ENCODE peak calls at places on chromosomes 13 and 19, in seven cellular contexts. M, P, A, K, B, U and N are unnamed samples.

GRCh38 chr13:51823351-51823750 is 19.4 kb upstream of the DHRS12 start:
- DNase-seq in M (no peak), P (no peak), A (no peak), K (no peak), B (no peak), U (no peak), N (no peak)

GRCh38 chr13:51412431-51412830 is 40.4 kb downstream of the INTS6 start:
- DNase-seq in M (no peak), P (no peak), A (no peak), K (no peak), B (no peak), U (no peak), N (no peak)

GRCh38 chr13:22175815-22176214 is 504.9 kb downstream of the FGF9 start:
- DNase-seq in M (no peak), P (peak; percentile 15), A (no peak), K (no peak), B (no peak), U (no peak), N (no peak)

GRCh38 chr13:90272356-90272755 is 1075.1 kb upstream of the MIR17HG start:
- DNase-seq in M (no peak), P (no peak), A (no peak), K (no peak), B (no peak), U (no peak), N (no peak)

GRCh38 chr13:103188688-103189326 is 122.6 kb upstream of the SLC10A2 start:
- DNase-seq in M (no peak), P (peak; percentile 21), A (no peak), K (no peak), B (no peak), U (no peak), N (peak; percentile 28)

GRCh38 chr19:50820549-50821247 is 2.9 kb downstream of the KLK1 start:
- DNase-seq in M (no peak), P (no peak), A (no peak), K (no peak), B (peak; percentile 67), U (no peak), N (no peak)

GRCh38 chr19:38544569-38545315 is 73.0 kb downstream of the MAP4K1 start:
- DNase-seq in M (peak; percentile 5), P (peak; percentile 83), A (no peak), K (no peak), B (no peak), U (no peak), N (peak; percentile 9)

GRCh38 chr19:7556696-7557315 is 21.3 kb downstream of the PNPLA6 start:
- DNase-seq in M (no peak), P (no peak), A (no peak), K (no peak), B (no peak), U (no peak), N (no peak)

GRCh38 chr19:49390978-49391304 is 2.9 kb downstream of the KASH5 start:
- DNase-seq in M (no peak), P (no peak), A (no peak), K (no peak), B (no peak), U (no peak), N (no peak)

GRCh38 chr13:54187461-54187860 is 1158.8 kb downstream of the OLFM4 start:
- DNase-seq in M (no peak), P (no peak), A (no peak), K (no peak), B (no peak), U (no peak), N (no peak)

GRCh38 chr13:89748716-89749115 is 1598.8 kb upstream of the MIR17HG start:
- DNase-seq in M (no peak), P (peak; percentile 11), A (no peak), K (no peak), B (no peak), U (no peak), N (no peak)

GRCh38 chr19:48724796-48725753 is 5.5 kb upstream of the MAMSTR start:
- DNase-seq in M (peak; percentile 93), P (peak; percentile 77), A (no peak), K (no peak), B (peak; percentile 58), U (no peak), N (peak; percentile 97)

GRCh38 chr19:35901854-35902661 is at the start of gene HCST:
- DNase-seq in M (peak; percentile 22), P (no peak), A (no peak), K (no peak), B (no peak), U (no peak), N (no peak)

GRCh38 chr13:28569886-28570285 is 75.0 kb upstream of the FLT1 start:
- DNase-seq in M (no peak), P (no peak), A (no peak), K (no peak), B (no peak), U (peak; percentile 84), N (no peak)

DNA sequence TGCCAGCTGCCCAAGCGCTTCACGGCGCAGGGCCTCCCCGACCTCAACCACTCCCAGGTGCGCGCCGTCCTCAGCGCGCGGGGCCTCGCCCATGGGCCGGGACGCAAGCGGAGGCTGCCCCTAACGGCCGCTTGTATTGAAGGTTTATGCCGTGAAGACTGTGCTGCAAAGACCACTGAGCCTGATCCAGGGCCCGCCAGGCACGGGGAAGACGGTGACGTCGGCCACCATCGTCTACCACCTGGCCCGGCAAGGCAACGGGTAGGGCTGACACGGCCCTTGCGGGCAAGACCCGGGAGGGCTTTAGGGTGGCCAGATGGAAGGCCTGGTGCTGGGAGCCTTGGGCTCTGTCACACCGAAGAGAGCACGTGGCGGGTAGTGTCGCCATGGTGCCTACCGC is 23.2 kb downstream of the UPF1 start:
- DNase-seq in M (no peak), P (no peak), A (no peak), K (no peak), B (no peak), U (no peak), N (no peak)
- H3K18ac ChIP-seq in M (no peak overlapping the region), P (no peak overlapping the region), A (no peak overlapping the region), K (no peak overlapping the region), B (no peak overlapping the region), U (no peak overlapping the region), N (no peak overlapping the region)

GRCh38 chr19:53311897-53312296 is 21.7 kb upstream of the ZNF845 start:
- DNase-seq in M (no peak), P (no peak), A (no peak), K (no peak), B (no peak), U (no peak), N (no peak)

GRCh38 chr19:53308339-53308811 is 25.2 kb upstream of the ZNF845 start:
- DNase-seq in M (no peak), P (peak; percentile 89), A (peak; percentile 6), K (peak; percentile 56), B (peak; percentile 89), U (no peak), N (no peak)

DNA sequence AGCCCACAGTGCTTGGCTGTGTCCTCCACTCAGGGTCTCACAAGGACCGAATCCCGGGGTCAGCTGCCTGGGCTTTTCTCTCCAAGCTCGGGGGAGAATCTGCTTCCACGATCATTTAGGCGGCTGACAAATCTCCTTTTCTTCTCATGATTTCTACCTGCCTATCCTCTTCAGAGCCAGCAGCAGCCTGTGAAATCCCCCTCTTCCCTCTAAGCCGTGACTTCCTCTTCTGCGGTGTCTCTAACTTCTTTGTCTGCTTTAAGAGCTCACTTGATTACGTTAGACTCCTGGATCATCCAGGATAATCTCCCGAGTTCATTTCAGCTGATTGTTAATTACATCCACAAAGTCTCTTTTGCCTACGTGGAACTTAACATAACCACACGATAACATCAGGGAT is 22.5 kb upstream of the ZNF845 start:
- DNase-seq in M (no peak), P (no peak), A (no peak), K (no peak), B (no peak), U (no peak), N (no peak)
- H3K18ac ChIP-seq in M (no peak overlapping the region), P (no peak overlapping the region), A (no peak overlapping the region), K (no peak overlapping the region), B (no peak overlapping the region), U (no peak overlapping the region), N (no peak overlapping the region)

DNA sequence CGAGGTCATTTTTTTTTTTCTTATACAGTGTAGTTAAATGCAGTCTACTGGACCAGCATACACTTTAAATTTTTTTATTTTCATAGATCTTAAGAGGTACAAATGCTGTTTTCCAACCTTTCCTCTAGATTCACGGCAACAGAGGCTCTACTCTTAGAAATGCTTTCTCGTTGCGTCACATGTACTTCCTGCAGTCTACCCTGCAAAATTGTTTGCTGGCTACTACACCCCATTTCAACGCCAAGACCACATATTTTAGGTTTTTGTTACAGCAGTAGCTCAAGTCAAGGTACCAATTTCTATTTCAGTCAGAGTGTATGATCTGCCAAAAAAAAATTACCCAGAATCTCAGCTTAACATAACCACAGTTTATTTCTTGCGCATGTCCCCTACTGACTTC is 94.1 kb downstream of the TNFSF13B start:
- DNase-seq in M (no peak), P (no peak), A (no peak), K (no peak), B (no peak), U (no peak), N (no peak)
- H3K18ac ChIP-seq in M (no peak overlapping the region), P (no peak overlapping the region), A (no peak overlapping the region), K (no peak overlapping the region), B (no peak overlapping the region), U (no peak overlapping the region), N (no peak overlapping the region)

GRCh38 chr19:4911786-4912672 is 2.7 kb downstream of the UHRF1 start:
- DNase-seq in M (peak; percentile 100), P (peak; percentile 86), A (no peak), K (peak; percentile 49), B (no peak), U (peak; percentile 87), N (peak; percentile 99)

GRCh38 chr19:4914736-4915501 is 5.6 kb downstream of the UHRF1 start:
- DNase-seq in M (peak; percentile 69), P (peak; percentile 40), A (no peak), K (no peak), B (no peak), U (peak; percentile 27), N (peak; percentile 82)

GRCh38 chr19:4916292-4917082 is 7.2 kb downstream of the UHRF1 start:
- DNase-seq in M (no peak), P (no peak), A (no peak), K (no peak), B (no peak), U (no peak), N (no peak)

GRCh38 chr19:4911314-4911713 is 2.0 kb downstream of the UHRF1 start:
- DNase-seq in M (peak; percentile 25), P (no peak), A (no peak), K (no peak), B (no peak), U (no peak), N (peak; percentile 42)

GRCh38 chr19:4913996-4914735 is 4.9 kb downstream of the UHRF1 start:
- DNase-seq in M (peak; percentile 18), P (peak; percentile 51), A (no peak), K (no peak), B (no peak), U (no peak), N (peak; percentile 32)
- H3K18ac ChIP-seq in M (peak overlapping the region; percentile 55), P (no peak overlapping the region), A (no peak overlapping the region), K (no peak overlapping the region), B (no peak overlapping the region), U (no peak overlapping the region), N (peak overlapping the region; percentile 84)

DNA sequence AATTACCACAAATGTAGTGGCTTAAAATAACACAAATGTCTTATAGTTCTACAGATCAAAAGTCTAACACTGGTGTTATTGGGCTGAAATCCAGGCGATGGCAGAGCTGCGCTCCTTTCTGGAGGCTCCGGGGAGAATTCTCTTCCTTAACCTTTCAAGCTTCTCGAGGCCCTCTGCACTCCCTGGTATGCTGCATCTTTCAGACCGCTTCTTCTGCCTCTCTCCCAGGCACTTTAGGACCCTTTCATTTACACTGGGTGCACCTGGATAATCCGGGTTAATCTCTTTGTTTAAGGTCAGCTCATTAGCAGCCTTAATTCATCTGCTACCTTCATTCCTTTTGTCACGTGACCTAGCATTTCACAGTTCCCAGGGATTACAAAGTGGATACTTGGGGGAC is 211.3 kb upstream of the RFC3 start:
- DNase-seq in M (no peak), P (peak; percentile 60), A (peak; percentile 39), K (peak; percentile 23), B (peak; percentile 39), U (no peak), N (peak; percentile 41)
- H3K18ac ChIP-seq in M (no peak overlapping the region), P (no peak overlapping the region), A (no peak overlapping the region), K (no peak overlapping the region), B (no peak overlapping the region), U (no peak overlapping the region), N (no peak overlapping the region)